ENCODE peak calls at places on chromosome 4, in six cellular contexts. One of them, this sample, is unnamed.

GRCh38 chr4:185416955-185417354 is 8.8 kb downstream of the UFSP2 start:
- DNase-seq in IMR-90: no peak
- DNase-seq in neuronal stem cell: no peak
- DNase-seq in H9: no peak
- DNase-seq in mesenchymal stem cell: no peak
- DNase-seq in H1: no peak
- DNase-seq in this sample: no peak

GRCh38 chr4:125780747-125781146 is 466.0 kb downstream of the FAT4 start:
- DNase-seq in IMR-90: no peak
- DNase-seq in neuronal stem cell: no peak
- DNase-seq in H9: no peak
- DNase-seq in mesenchymal stem cell: no peak
- DNase-seq in H1: no peak
- DNase-seq in this sample: no peak

GRCh38 chr4:55440786-55441185 is 45.0 kb downstream of the TMEM165 start:
- DNase-seq in IMR-90: no peak
- DNase-seq in neuronal stem cell: no peak
- DNase-seq in H9: no peak
- DNase-seq in mesenchymal stem cell: no peak
- DNase-seq in H1: no peak
- DNase-seq in this sample: no peak

GRCh38 chr4:28755081-28755480 is 1894.4 kb downstream of the STIM2 start:
- DNase-seq in IMR-90: no peak
- DNase-seq in neuronal stem cell: no peak
- DNase-seq in H9: no peak
- DNase-seq in mesenchymal stem cell: no peak
- DNase-seq in H1: no peak
- DNase-seq in this sample: no peak

GRCh38 chr4:76955187-76955586 is 5.6 kb downstream of the SEPTIN11 start:
- DNase-seq in IMR-90: peak; percentile 69
- DNase-seq in neuronal stem cell: no peak
- DNase-seq in H9: no peak
- DNase-seq in mesenchymal stem cell: no peak
- DNase-seq in H1: no peak
- DNase-seq in this sample: no peak

GRCh38 chr4:5371415-5372190 is 320.3 kb downstream of the STK32B start:
- DNase-seq in IMR-90: peak; percentile 80
- DNase-seq in neuronal stem cell: no peak
- DNase-seq in H9: no peak
- DNase-seq in mesenchymal stem cell: peak; percentile 78
- DNase-seq in H1: no peak
- DNase-seq in this sample: peak; percentile 27

GRCh38 chr4:76639292-76639691 is 204.3 kb downstream of the SHROOM3 start:
- DNase-seq in IMR-90: peak; percentile 23
- DNase-seq in neuronal stem cell: no peak
- DNase-seq in H9: no peak
- DNase-seq in mesenchymal stem cell: no peak
- DNase-seq in H1: no peak
- DNase-seq in this sample: no peak

GRCh38 chr4:45578874-45579273 is 545.0 kb downstream of the GABRG1 start:
- DNase-seq in IMR-90: no peak
- DNase-seq in neuronal stem cell: no peak
- DNase-seq in H9: no peak
- DNase-seq in mesenchymal stem cell: no peak
- DNase-seq in H1: no peak
- DNase-seq in this sample: no peak

GRCh38 chr4:139256349-139256748 is 23.7 kb downstream of the MGARP start:
- DNase-seq in IMR-90: no peak
- DNase-seq in neuronal stem cell: no peak
- DNase-seq in H9: no peak
- DNase-seq in mesenchymal stem cell: no peak
- DNase-seq in H1: no peak
- DNase-seq in this sample: peak; percentile 57

GRCh38 chr4:109548655-109549054 is 11.4 kb upstream of the MCUB start:
- DNase-seq in IMR-90: peak; percentile 92
- DNase-seq in neuronal stem cell: no peak
- DNase-seq in H9: no peak
- DNase-seq in mesenchymal stem cell: peak; percentile 84
- DNase-seq in H1: no peak
- DNase-seq in this sample: peak; percentile 45

GRCh38 chr4:71202703-71203102 is 136.1 kb upstream of the SLC4A4 start:
- DNase-seq in IMR-90: no peak
- DNase-seq in neuronal stem cell: no peak
- DNase-seq in H9: no peak
- DNase-seq in mesenchymal stem cell: peak; percentile 39
- DNase-seq in H1: no peak
- DNase-seq in this sample: no peak

GRCh38 chr4:109033993-109034392 is 268.5 kb downstream of the COL25A1 start:
- DNase-seq in IMR-90: no peak
- DNase-seq in neuronal stem cell: no peak
- DNase-seq in H9: no peak
- DNase-seq in mesenchymal stem cell: no peak
- DNase-seq in H1: no peak
- DNase-seq in this sample: no peak

GRCh38 chr4:40190880-40191815 is 5.7 kb upstream of the RHOH start:
- DNase-seq in IMR-90: no peak
- DNase-seq in neuronal stem cell: no peak
- DNase-seq in H9: no peak
- DNase-seq in mesenchymal stem cell: peak; percentile 53
- DNase-seq in H1: peak; percentile 42
- DNase-seq in this sample: no peak

GRCh38 chr4:186946682-186947294 is 223.1 kb upstream of the FAT1 start:
- DNase-seq in IMR-90: peak; percentile 34
- DNase-seq in neuronal stem cell: no peak
- DNase-seq in H9: peak; percentile 77
- DNase-seq in mesenchymal stem cell: peak; percentile 54
- DNase-seq in H1: peak; percentile 55
- DNase-seq in this sample: peak; percentile 78

GRCh38 chr4:158443731-158444130 is 78.0 kb upstream of the RXFP1 start:
- DNase-seq in IMR-90: no peak
- DNase-seq in neuronal stem cell: no peak
- DNase-seq in H9: no peak
- DNase-seq in mesenchymal stem cell: no peak
- DNase-seq in H1: no peak
- DNase-seq in this sample: no peak

GRCh38 chr4:158442736-158443135 is 78.9 kb upstream of the RXFP1 start:
- DNase-seq in IMR-90: no peak
- DNase-seq in neuronal stem cell: no peak
- DNase-seq in H9: no peak
- DNase-seq in mesenchymal stem cell: no peak
- DNase-seq in H1: no peak
- DNase-seq in this sample: no peak

GRCh38 chr4:158446106-158446505 is 75.6 kb upstream of the RXFP1 start:
- DNase-seq in IMR-90: peak; percentile 79
- DNase-seq in neuronal stem cell: no peak
- DNase-seq in H9: no peak
- DNase-seq in mesenchymal stem cell: no peak
- DNase-seq in H1: no peak
- DNase-seq in this sample: no peak

DNA sequence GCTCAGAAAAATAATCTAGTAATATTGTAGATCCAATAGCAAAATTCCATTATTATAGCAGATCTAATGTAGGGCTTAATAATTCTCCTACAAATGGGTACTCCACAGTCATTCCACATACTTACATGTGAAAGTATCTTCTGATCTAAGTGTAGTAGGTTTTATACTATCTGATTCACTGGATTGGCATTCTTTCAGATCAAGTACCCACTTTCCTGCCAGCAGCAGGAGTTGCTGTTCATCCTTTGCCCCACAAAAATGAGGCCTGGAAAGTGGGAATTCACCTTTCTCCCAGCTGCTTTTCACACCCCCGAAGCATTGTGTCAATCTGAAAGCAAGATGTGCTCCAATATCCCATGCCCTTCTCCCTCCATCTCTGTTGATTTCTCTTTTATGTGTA is 77.1 kb upstream of the RXFP1 start:
- DNase-seq in IMR-90: peak; percentile 12
- DNase-seq in neuronal stem cell: no peak
- DNase-seq in H9: no peak
- DNase-seq in mesenchymal stem cell: no peak
- DNase-seq in H1: no peak
- DNase-seq in this sample: no peak
- H3K14ac ChIP-seq in IMR-90: no peak overlapping the region
- H3K14ac ChIP-seq in neuronal stem cell: no peak overlapping the region
- H3K14ac ChIP-seq in H9: no peak overlapping the region
- H3K14ac ChIP-seq in mesenchymal stem cell: no peak overlapping the region
- H3K14ac ChIP-seq in H1: no peak overlapping the region
- H3K14ac ChIP-seq in this sample: no peak overlapping the region

GRCh38 chr4:982291-982690 is 4.6 kb upstream of the IDUA start:
- DNase-seq in IMR-90: no peak
- DNase-seq in neuronal stem cell: no peak
- DNase-seq in H9: no peak
- DNase-seq in mesenchymal stem cell: no peak
- DNase-seq in H1: no peak
- DNase-seq in this sample: no peak

GRCh38 chr4:982814-983213 is 4.0 kb upstream of the IDUA start:
- DNase-seq in IMR-90: no peak
- DNase-seq in neuronal stem cell: no peak
- DNase-seq in H9: no peak
- DNase-seq in mesenchymal stem cell: no peak
- DNase-seq in H1: no peak
- DNase-seq in this sample: no peak

GRCh38 chr4:984336-985054 is 2.3 kb upstream of the IDUA start:
- DNase-seq in IMR-90: no peak
- DNase-seq in neuronal stem cell: no peak
- DNase-seq in H9: no peak
- DNase-seq in mesenchymal stem cell: no peak
- DNase-seq in H1: no peak
- DNase-seq in this sample: peak; percentile 41

GRCh38 chr4:974668-975067 is 1.3 kb upstream of the DGKQ start:
- DNase-seq in IMR-90: no peak
- DNase-seq in neuronal stem cell: no peak
- DNase-seq in H9: no peak
- DNase-seq in mesenchymal stem cell: no peak
- DNase-seq in H1: no peak
- DNase-seq in this sample: no peak

GRCh38 chr4:978957-979701 is 5.8 kb upstream of the DGKQ start:
- DNase-seq in IMR-90: peak; percentile 61
- DNase-seq in neuronal stem cell: no peak
- DNase-seq in H9: no peak
- DNase-seq in mesenchymal stem cell: peak; percentile 74
- DNase-seq in H1: no peak
- DNase-seq in this sample: peak; percentile 60
- H2BK5ac ChIP-seq in IMR-90: peak overlapping the region; percentile 14
- H2BK5ac ChIP-seq in neuronal stem cell: no peak overlapping the region
- H2BK5ac ChIP-seq in H9: no peak overlapping the region
- H2BK5ac ChIP-seq in mesenchymal stem cell: no peak overlapping the region
- H2BK5ac ChIP-seq in H1: no peak overlapping the region
- H2BK5ac ChIP-seq in this sample: no peak overlapping the region

GRCh38 chr4:168867128-168867527 is 142.9 kb downstream of the CBR4 start:
- DNase-seq in IMR-90: no peak
- DNase-seq in neuronal stem cell: no peak
- DNase-seq in H9: no peak
- DNase-seq in mesenchymal stem cell: no peak
- DNase-seq in H1: no peak
- DNase-seq in this sample: no peak
- H3K4me1 ChIP-seq in IMR-90: peaks cover 35% of the 10 kb centered on the region
- H3K4me1 ChIP-seq in neuronal stem cell: peaks cover 5% of the 10 kb centered on the region
- H3K4me1 ChIP-seq in H9: peaks cover 5% of the 10 kb centered on the region
- H3K4me1 ChIP-seq in mesenchymal stem cell: peaks cover 7% of the 10 kb centered on the region
- H3K4me1 ChIP-seq in H1: no peaks in the 10 kb centered on the region
- H3K4me1 ChIP-seq in this sample: peaks cover 7% of the 10 kb centered on the region

GRCh38 chr4:74219241-74219640 is 61.3 kb downstream of the MTHFD2L start:
- DNase-seq in IMR-90: no peak
- DNase-seq in neuronal stem cell: no peak
- DNase-seq in H9: no peak
- DNase-seq in mesenchymal stem cell: no peak
- DNase-seq in H1: no peak
- DNase-seq in this sample: no peak

GRCh38 chr4:74223098-74223497 is 65.2 kb downstream of the MTHFD2L start:
- DNase-seq in IMR-90: no peak
- DNase-seq in neuronal stem cell: no peak
- DNase-seq in H9: no peak
- DNase-seq in mesenchymal stem cell: no peak
- DNase-seq in H1: no peak
- DNase-seq in this sample: no peak

GRCh38 chr4:74223801-74224200 is 65.9 kb downstream of the MTHFD2L start:
- DNase-seq in IMR-90: peak; percentile 59
- DNase-seq in neuronal stem cell: no peak
- DNase-seq in H9: no peak
- DNase-seq in mesenchymal stem cell: peak; percentile 49
- DNase-seq in H1: no peak
- DNase-seq in this sample: no peak

GRCh38 chr4:74217365-74217764 is 59.4 kb downstream of the MTHFD2L start:
- DNase-seq in IMR-90: peak; percentile 50
- DNase-seq in neuronal stem cell: no peak
- DNase-seq in H9: no peak
- DNase-seq in mesenchymal stem cell: peak; percentile 66
- DNase-seq in H1: no peak
- DNase-seq in this sample: no peak

GRCh38 chr4:74218201-74218600 is 60.3 kb downstream of the MTHFD2L start:
- DNase-seq in IMR-90: no peak
- DNase-seq in neuronal stem cell: no peak
- DNase-seq in H9: no peak
- DNase-seq in mesenchymal stem cell: no peak
- DNase-seq in H1: no peak
- DNase-seq in this sample: no peak
- H3K14ac ChIP-seq in IMR-90: no peak overlapping the region
- H3K14ac ChIP-seq in neuronal stem cell: no peak overlapping the region
- H3K14ac ChIP-seq in H9: no peak overlapping the region
- H3K14ac ChIP-seq in mesenchymal stem cell: no peak overlapping the region
- H3K14ac ChIP-seq in H1: no peak overlapping the region
- H3K14ac ChIP-seq in this sample: no peak overlapping the region

DNA sequence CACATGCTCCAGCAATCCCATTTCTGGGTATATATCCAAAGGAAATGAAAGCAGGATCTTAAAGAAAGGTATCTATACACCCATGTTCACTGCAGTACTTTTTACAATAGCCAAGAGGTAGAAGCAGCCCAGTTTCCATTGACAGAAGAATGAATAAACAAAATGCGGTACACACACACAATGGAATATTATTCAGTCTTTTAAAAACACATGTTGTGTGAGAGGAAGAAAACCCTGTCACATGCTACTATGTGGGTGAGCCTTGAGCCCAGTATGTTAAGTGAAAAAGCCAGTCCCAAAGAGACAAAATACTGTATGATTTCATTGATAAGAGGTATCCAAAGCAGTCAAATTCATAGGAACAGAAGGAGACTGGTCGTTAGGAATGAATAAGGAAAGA is 6.3 kb downstream of the ANXA3 start:
- DNase-seq in IMR-90: no peak
- DNase-seq in neuronal stem cell: no peak
- DNase-seq in H9: no peak
- DNase-seq in mesenchymal stem cell: no peak
- DNase-seq in H1: no peak
- DNase-seq in this sample: no peak
- H2BK5ac ChIP-seq in IMR-90: peak overlapping the region; percentile 14
- H2BK5ac ChIP-seq in neuronal stem cell: no peak overlapping the region
- H2BK5ac ChIP-seq in H9: no peak overlapping the region
- H2BK5ac ChIP-seq in mesenchymal stem cell: no peak overlapping the region
- H2BK5ac ChIP-seq in H1: no peak overlapping the region
- H2BK5ac ChIP-seq in this sample: no peak overlapping the region

GRCh38 chr4:57013529-57014120 is 34.9 kb downstream of the POLR2B start:
- DNase-seq in IMR-90: peak; percentile 29
- DNase-seq in neuronal stem cell: no peak
- DNase-seq in H9: no peak
- DNase-seq in mesenchymal stem cell: no peak
- DNase-seq in H1: no peak
- DNase-seq in this sample: no peak
- H3K4me1 ChIP-seq in IMR-90: peaks cover 1% of the 10 kb centered on the region
- H3K4me1 ChIP-seq in neuronal stem cell: no peaks in the 10 kb centered on the region
- H3K4me1 ChIP-seq in H9: no peaks in the 10 kb centered on the region
- H3K4me1 ChIP-seq in mesenchymal stem cell: no peaks in the 10 kb centered on the region
- H3K4me1 ChIP-seq in H1: no peaks in the 10 kb centered on the region
- H3K4me1 ChIP-seq in this sample: no peaks in the 10 kb centered on the region

GRCh38 chr4:46850026-46850425 is 59.0 kb downstream of the COX7B2 start:
- DNase-seq in IMR-90: no peak
- DNase-seq in neuronal stem cell: no peak
- DNase-seq in H9: no peak
- DNase-seq in mesenchymal stem cell: no peak
- DNase-seq in H1: no peak
- DNase-seq in this sample: no peak
- H3K14ac ChIP-seq in IMR-90: no peak overlapping the region
- H3K14ac ChIP-seq in neuronal stem cell: no peak overlapping the region
- H3K14ac ChIP-seq in H9: no peak overlapping the region
- H3K14ac ChIP-seq in mesenchymal stem cell: no peak overlapping the region
- H3K14ac ChIP-seq in H1: no peak overlapping the region
- H3K14ac ChIP-seq in this sample: no peak overlapping the region

This sample was measured in trophoblast cell.